ENCODE peak calls at places on chromosomes 4 and X, in six cellular contexts. A is left lung; M is CD4-positive, CD25-positive, alpha-beta regulatory T cell; G is heart right ventricle; Z is upper lobe of right lung; E is fibroblast of lung. R is an unnamed sample. For H3K27me3, the result is how much of the 10 kb centered on the place peaks cover.

GRCh38 chr4:76233967-76234678 is 17.4 kb upstream of the FAM47E start:
- DNase-seq in Z (peak), M (no peak), E (no peak), A (peak), G (no peak), R (no peak)

GRCh38 chr4:41957634-41958033 is 22.4 kb downstream of the TMEM33 start:
- DNase-seq in A (no peak), E (peak), Z (no peak), M (peak), G (no peak), R (no peak)

GRCh38 chr4:147096667-147097604 is 151.3 kb upstream of the TTC29 start:
- DNase-seq in A (no peak), E (peak), G (no peak), M (peak), Z (no peak), R (no peak)

GRCh38 chr4:96162631-96163030 is 322.7 kb downstream of the PDHA2 start:
- DNase-seq in M (no peak), E (peak), A (no peak), G (no peak), Z (no peak), R (no peak)

GRCh38 chr4:18736551-18736950 is 715.0 kb upstream of the LCORL start:
- DNase-seq in E (no peak), Z (no peak), M (no peak), G (no peak), A (no peak), R (no peak)

GRCh38 chrX:38215141-38215540 is 5.5 kb downstream of the SRPX start:
- DNase-seq in M (no peak), E (no peak), Z (no peak), A (no peak), G (no peak), R (no peak)

GRCh38 chr4:19774690-19775256 is 476.9 kb upstream of the SLIT2 start:
- DNase-seq in M (no peak), Z (no peak), G (no peak), A (no peak), E (peak), R (no peak)

GRCh38 chr4:149344436-149344835 is 471.2 kb downstream of the IQCM start:
- DNase-seq in E (peak), Z (no peak), A (no peak), M (no peak), G (no peak), R (no peak)

GRCh38 chrX:111597967-111598366 is 83.0 kb upstream of the ALG13 start:
- DNase-seq in G (no peak), M (no peak), A (no peak), E (no peak), Z (no peak), R (no peak)

GRCh38 chrX:125202486-125203378 is 116.9 kb upstream of the TEX13C start:
- DNase-seq in A (no peak), E (no peak), Z (no peak), M (no peak), G (no peak), R (no peak)

GRCh38 chr4:48296330-48296729 is 26.7 kb upstream of the TEC start:
- DNase-seq in Z (no peak), A (no peak), G (no peak), M (no peak), E (no peak), R (no peak)

DNA sequence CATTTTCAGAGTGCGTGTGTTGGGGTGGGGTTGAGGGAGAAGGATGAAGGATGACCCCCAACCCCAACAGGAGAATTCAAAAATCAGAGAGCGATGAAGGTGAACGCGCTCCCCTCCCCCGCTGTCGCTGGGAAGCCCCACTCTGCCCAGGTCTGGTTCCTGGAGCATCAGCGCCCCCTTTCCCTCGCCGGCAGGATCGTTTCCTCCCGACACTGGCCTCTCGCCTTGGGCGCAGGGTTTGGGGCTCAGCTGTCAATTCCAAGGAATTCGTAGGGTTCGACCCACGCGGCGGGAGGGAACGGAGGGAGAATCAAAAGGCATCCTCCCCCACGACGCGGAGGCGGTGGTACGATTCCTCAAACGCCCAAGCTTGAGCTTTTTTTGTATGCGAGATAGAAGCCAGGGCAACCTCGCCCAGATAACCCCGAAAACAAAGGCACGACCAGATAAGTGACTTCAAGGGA is 997 bp upstream of the PDGFRA start:
- DNase-seq in G (peak), M (no peak), A (peak), Z (peak), E (peak), R (peak)
- H3K4me3 ChIP-seq in G (peak), M (no peak), A (peak), Z (peak), E (peak), R (peak)

GRCh38 chr4:576245-576821 is at the start of gene TMEM271:
- DNase-seq in G (no peak), A (peak), M (no peak), Z (no peak), E (no peak), R (no peak)
- H3K27me3 ChIP-seq in G (under half), A (half or more), M (under half), Z (half or more), E (under half), R (under half)

GRCh38 chr4:40908297-40908696 is 158.5 kb downstream of the NSUN7 start:
- DNase-seq in M (no peak), G (no peak), E (no peak), A (no peak), Z (peak), R (no peak)

GRCh38 chr4:40910706-40911105 is 161.0 kb downstream of the NSUN7 start:
- DNase-seq in M (no peak), E (peak), Z (no peak), A (no peak), G (no peak), R (no peak)

GRCh38 chr4:40908702-40909362 is 159.1 kb downstream of the NSUN7 start:
- DNase-seq in G (peak), M (peak), Z (peak), A (peak), E (peak), R (peak)

GRCh38 chr4:40912455-40913055 is 162.8 kb downstream of the NSUN7 start:
- DNase-seq in E (no peak), M (no peak), Z (no peak), A (no peak), G (no peak), R (no peak)

DNA sequence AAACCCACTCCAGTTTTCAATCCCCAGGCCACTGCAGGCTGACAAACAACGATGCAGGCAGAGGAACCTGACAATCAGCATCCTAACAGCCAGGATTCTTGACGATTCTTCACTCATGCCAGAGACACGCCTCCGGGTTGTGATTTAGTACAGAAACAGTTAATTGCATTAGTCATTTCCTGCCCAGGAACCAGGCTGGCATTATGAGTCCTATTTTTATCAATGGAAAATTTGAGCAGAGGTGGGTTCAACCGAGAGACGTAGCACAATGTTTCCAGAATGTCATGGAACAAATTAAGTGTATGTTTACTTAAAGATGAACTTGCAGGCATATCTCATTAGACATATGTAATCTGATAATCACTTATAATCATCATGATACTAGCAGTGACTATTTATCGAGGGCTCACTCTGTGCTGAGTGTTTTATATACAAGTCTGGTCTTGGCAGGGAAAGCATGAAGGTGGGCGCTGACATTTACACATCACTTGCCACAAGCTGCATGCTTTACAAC is 159.7 kb downstream of the NSUN7 start:
- DNase-seq in M (no peak), E (peak), G (no peak), Z (no peak), A (no peak), R (peak)
- H3K4me3 ChIP-seq in M (no peak), E (no peak), G (no peak), Z (no peak), A (no peak), R (no peak)

DNA sequence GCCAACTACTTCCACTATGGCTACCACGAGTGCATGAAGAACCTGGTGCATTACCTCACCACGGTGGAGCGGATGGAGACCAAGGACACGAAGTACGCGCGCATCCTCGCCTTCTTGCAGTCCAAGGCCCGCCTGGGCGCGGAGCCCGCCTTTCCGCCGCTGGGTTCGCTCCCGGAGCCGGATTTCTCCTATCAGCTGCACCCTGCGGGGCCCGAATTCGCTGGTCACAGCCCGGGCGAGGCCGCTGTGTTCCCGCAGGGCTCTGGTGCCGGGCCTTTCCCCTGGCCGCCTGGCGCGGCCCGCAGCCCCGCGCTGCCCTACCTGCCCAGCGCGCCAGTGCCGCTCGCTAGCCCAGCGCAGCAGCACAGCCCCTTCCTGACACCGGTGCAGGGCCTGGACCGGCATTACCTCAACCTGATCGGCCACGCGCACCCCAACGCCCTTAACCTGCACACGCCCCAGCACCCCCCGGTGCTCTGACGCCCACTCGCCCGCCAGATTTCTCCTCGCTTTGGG is 2.1 kb downstream of the HELT start:
- DNase-seq in G (no peak), E (no peak), Z (no peak), A (no peak), M (no peak), R (no peak)
- H3K27me3 ChIP-seq in G (under half), E (under half), Z (half or more), A (half or more), M (under half), R (under half)

DNA sequence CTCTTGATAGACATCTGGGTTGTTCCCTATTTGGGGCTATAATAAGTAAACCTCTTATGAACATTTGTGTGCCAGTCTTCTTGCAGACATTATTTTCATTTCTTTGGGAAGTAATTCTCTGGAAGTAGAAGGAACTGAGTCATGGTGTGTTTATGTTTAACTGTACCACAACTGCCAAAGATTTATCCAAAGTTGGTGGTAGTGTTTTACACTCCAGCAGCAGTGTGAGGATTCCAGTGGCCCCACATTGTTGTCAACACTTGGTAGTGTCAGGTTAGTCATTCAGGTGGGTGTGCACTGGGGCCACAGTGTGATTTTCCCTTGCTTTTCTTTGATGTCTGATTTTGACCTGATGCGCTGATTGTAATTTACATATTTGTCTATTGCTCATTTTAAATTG is 5.0 kb upstream of the UVSSA start:
- DNase-seq in E (peak), M (no peak), A (no peak), G (no peak), Z (no peak), R (no peak)
- H3K4me3 ChIP-seq in E (no peak), M (no peak), A (no peak), G (no peak), Z (no peak), R (no peak)